ENCODE peak calls at places on chromosomes 4 and X, in four cellular contexts. One of them, this sample, is unnamed.

GRCh38 chrX:46642145-46642544 is 68.6 kb downstream of the CHST7 start:
- DNase-seq in kidney epithelial cell: no peak
- DNase-seq in lower leg skin: no peak
- DNase-seq in HFF-Myc: no peak
- DNase-seq in this sample: no peak

GRCh38 chrX:30308263-30309138 is 689 bp downstream of the NR0B1 start:
- DNase-seq in kidney epithelial cell: no peak
- DNase-seq in lower leg skin: no peak
- DNase-seq in HFF-Myc: no peak
- DNase-seq in this sample: no peak

GRCh38 chrX:107562482-107562881 is 65.8 kb upstream of the PRPS1 start:
- DNase-seq in HFF-Myc: no peak
- DNase-seq in lower leg skin: no peak
- DNase-seq in kidney epithelial cell: peak
- DNase-seq in this sample: peak

GRCh38 chrX:132774312-132774711 is 184.1 kb downstream of the HS6ST2 start:
- DNase-seq in kidney epithelial cell: peak
- DNase-seq in lower leg skin: no peak
- DNase-seq in HFF-Myc: no peak
- DNase-seq in this sample: no peak

GRCh38 chrX:125681507-125681906 is 361.8 kb downstream of the TEX13C start:
- DNase-seq in HFF-Myc: no peak
- DNase-seq in lower leg skin: no peak
- DNase-seq in kidney epithelial cell: no peak
- DNase-seq in this sample: no peak

GRCh38 chr4:147286846-147287587 is 193.9 kb upstream of the EDNRA start:
- DNase-seq in kidney epithelial cell: no peak
- DNase-seq in HFF-Myc: peak
- DNase-seq in lower leg skin: no peak
- DNase-seq in this sample: no peak

GRCh38 chr4:162061214-162061613 is 102.6 kb downstream of the FSTL5 start:
- DNase-seq in lower leg skin: no peak
- DNase-seq in kidney epithelial cell: peak
- DNase-seq in HFF-Myc: no peak
- DNase-seq in this sample: no peak

GRCh38 chrX:142804085-142804484 is 221.6 kb upstream of the SPANXN4 start:
- DNase-seq in kidney epithelial cell: no peak
- DNase-seq in lower leg skin: no peak
- DNase-seq in HFF-Myc: no peak
- DNase-seq in this sample: no peak

GRCh38 chr4:1403177-1403583 is 3.1 kb downstream of the NKX1-1 start:
- DNase-seq in HFF-Myc: no peak
- DNase-seq in kidney epithelial cell: no peak
- DNase-seq in lower leg skin: no peak
- DNase-seq in this sample: no peak

GRCh38 chrX:119690921-119691716 is 1.8 kb downstream of the SEPTIN6 start:
- DNase-seq in lower leg skin: no peak
- DNase-seq in kidney epithelial cell: no peak
- DNase-seq in HFF-Myc: no peak
- DNase-seq in this sample: no peak

GRCh38 chr4:79065262-79065661 is 126.0 kb upstream of the PAQR3 start:
- DNase-seq in HFF-Myc: no peak
- DNase-seq in kidney epithelial cell: no peak
- DNase-seq in lower leg skin: no peak
- DNase-seq in this sample: no peak

GRCh38 chr4:165540206-165540865 is 161.5 kb downstream of the CPE start:
- DNase-seq in HFF-Myc: no peak
- DNase-seq in lower leg skin: no peak
- DNase-seq in kidney epithelial cell: no peak
- DNase-seq in this sample: no peak

GRCh38 chrX:110045421-110045820 is 42.5 kb downstream of the TMEM164 start:
- DNase-seq in HFF-Myc: no peak
- DNase-seq in kidney epithelial cell: no peak
- DNase-seq in lower leg skin: no peak
- DNase-seq in this sample: no peak

GRCh38 chr4:13547563-13548041 is 3.3 kb upstream of the NKX3-2 start:
- DNase-seq in lower leg skin: no peak
- DNase-seq in HFF-Myc: no peak
- DNase-seq in kidney epithelial cell: no peak
- DNase-seq in this sample: no peak

GRCh38 chr4:110823251-110823650 is 200.4 kb upstream of the PITX2 start:
- DNase-seq in kidney epithelial cell: peak
- DNase-seq in lower leg skin: no peak
- DNase-seq in HFF-Myc: no peak
- DNase-seq in this sample: no peak

GRCh38 chrX:51892921-51893745 is at the start of gene MAGED1:
- DNase-seq in kidney epithelial cell: peak
- DNase-seq in HFF-Myc: peak
- DNase-seq in lower leg skin: peak
- DNase-seq in this sample: peak

GRCh38 chrX:103256651-103257050 is 1.7 kb upstream of the TCEAL8 start:
- DNase-seq in lower leg skin: no peak
- DNase-seq in HFF-Myc: no peak
- DNase-seq in kidney epithelial cell: no peak
- DNase-seq in this sample: no peak

GRCh38 chr4:148866666-148867065 is 424.5 kb upstream of the NR3C2 start:
- DNase-seq in lower leg skin: no peak
- DNase-seq in kidney epithelial cell: no peak
- DNase-seq in HFF-Myc: no peak
- DNase-seq in this sample: no peak

GRCh38 chr4:167883271-167883670 is 209.1 kb upstream of the ANXA10 start:
- DNase-seq in HFF-Myc: no peak
- DNase-seq in lower leg skin: no peak
- DNase-seq in kidney epithelial cell: no peak
- DNase-seq in this sample: no peak

GRCh38 chr4:70449220-70449619 is 22.8 kb upstream of the MUC7 start:
- DNase-seq in lower leg skin: no peak
- DNase-seq in HFF-Myc: no peak
- DNase-seq in kidney epithelial cell: no peak
- DNase-seq in this sample: no peak
- H3K4me3 ChIP-seq in lower leg skin: no peak
- H3K4me3 ChIP-seq in HFF-Myc: no peak
- H3K4me3 ChIP-seq in kidney epithelial cell: no peak
- H3K4me3 ChIP-seq in this sample: no peak

GRCh38 chr4:137614491-137614890 is 82.2 kb upstream of the PCDH18 start:
- DNase-seq in kidney epithelial cell: no peak
- DNase-seq in HFF-Myc: no peak
- DNase-seq in lower leg skin: no peak
- DNase-seq in this sample: no peak

GRCh38 chr4:137609693-137610450 is 77.6 kb upstream of the PCDH18 start:
- DNase-seq in lower leg skin: no peak
- DNase-seq in kidney epithelial cell: no peak
- DNase-seq in HFF-Myc: peak
- DNase-seq in this sample: no peak

GRCh38 chr4:137608085-137608484 is 75.8 kb upstream of the PCDH18 start:
- DNase-seq in lower leg skin: peak
- DNase-seq in HFF-Myc: peak
- DNase-seq in kidney epithelial cell: no peak
- DNase-seq in this sample: no peak

GRCh38 chr4:137611998-137612700 is 79.9 kb upstream of the PCDH18 start:
- DNase-seq in kidney epithelial cell: no peak
- DNase-seq in lower leg skin: no peak
- DNase-seq in HFF-Myc: peak
- DNase-seq in this sample: no peak

GRCh38 chr4:137610960-137611359 is 78.7 kb upstream of the PCDH18 start:
- DNase-seq in kidney epithelial cell: no peak
- DNase-seq in HFF-Myc: peak
- DNase-seq in lower leg skin: no peak
- DNase-seq in this sample: no peak
- TF ChIP-seq CTCF in kidney epithelial cell: peak
- TF ChIP-seq CTCF in HFF-Myc: peak
- TF ChIP-seq CTCF in lower leg skin: no peak
- TF ChIP-seq CTCF in this sample: peak

GRCh38 chrX:9909254-9909653 is 57.9 kb upstream of the CLDN34 start:
- DNase-seq in lower leg skin: no peak
- DNase-seq in HFF-Myc: no peak
- DNase-seq in kidney epithelial cell: no peak
- DNase-seq in this sample: no peak
- H3K4me3 ChIP-seq in lower leg skin: no peak
- H3K4me3 ChIP-seq in HFF-Myc: no peak
- H3K4me3 ChIP-seq in kidney epithelial cell: no peak
- H3K4me3 ChIP-seq in this sample: no peak

GRCh38 chrX:53354669-53355068 is 67.8 kb downstream of the SMC1A start:
- DNase-seq in lower leg skin: no peak
- DNase-seq in HFF-Myc: no peak
- DNase-seq in kidney epithelial cell: no peak
- DNase-seq in this sample: no peak
- TF ChIP-seq CTCF in lower leg skin: no peak
- TF ChIP-seq CTCF in HFF-Myc: no peak
- TF ChIP-seq CTCF in kidney epithelial cell: no peak
- TF ChIP-seq CTCF in this sample: no peak